ENCODE peak calls at places on chromosomes 4 and X, in four cellular contexts. One of them, this sample, is unnamed.

GRCh38 chrX:109774706-109775105 is 41.6 kb upstream of the ACSL4 start:
- DNase-seq in AG04450: peak; percentile 20
- DNase-seq in left ventricle myocardium inferior: no peak
- DNase-seq in IMR-90: peak; percentile 77
- DNase-seq in this sample: peak; percentile 31

GRCh38 chr4:135694066-135694465 is 1492.5 kb upstream of the PABPC4L start:
- DNase-seq in AG04450: no peak
- DNase-seq in left ventricle myocardium inferior: no peak
- DNase-seq in IMR-90: no peak
- DNase-seq in this sample: no peak

GRCh38 chr4:94545296-94545695 is 93.6 kb downstream of the PDLIM5 start:
- DNase-seq in AG04450: no peak
- DNase-seq in left ventricle myocardium inferior: no peak
- DNase-seq in IMR-90: peak; percentile 63
- DNase-seq in this sample: no peak

GRCh38 chr4:48683784-48684666 is 96.1 kb downstream of the FRYL start:
- DNase-seq in AG04450: no peak
- DNase-seq in left ventricle myocardium inferior: no peak
- DNase-seq in IMR-90: no peak
- DNase-seq in this sample: no peak

GRCh38 chr4:76611164-76611563 is 176.1 kb downstream of the SHROOM3 start:
- DNase-seq in AG04450: no peak
- DNase-seq in left ventricle myocardium inferior: no peak
- DNase-seq in IMR-90: peak; percentile 67
- DNase-seq in this sample: no peak

GRCh38 chr4:18850763-18851331 is 829.3 kb upstream of the LCORL start:
- DNase-seq in AG04450: no peak
- DNase-seq in left ventricle myocardium inferior: no peak
- DNase-seq in IMR-90: no peak
- DNase-seq in this sample: no peak

GRCh38 chr4:180538384-180539052 is 1704.7 kb upstream of the TENM3 start:
- DNase-seq in AG04450: no peak
- DNase-seq in left ventricle myocardium inferior: no peak
- DNase-seq in IMR-90: no peak
- DNase-seq in this sample: no peak

GRCh38 chrX:17987783-17988182 is 126.7 kb upstream of the RAI2 start:
- DNase-seq in AG04450: no peak
- DNase-seq in left ventricle myocardium inferior: no peak
- DNase-seq in IMR-90: no peak
- DNase-seq in this sample: no peak

GRCh38 chrX:130170752-130171445 is 863 bp upstream of the RAB33A start:
- DNase-seq in AG04450: no peak
- DNase-seq in left ventricle myocardium inferior: peak; percentile 41
- DNase-seq in IMR-90: no peak
- DNase-seq in this sample: no peak

GRCh38 chr4:104394409-104394813 is 100.3 kb downstream of the CXXC4 start:
- DNase-seq in AG04450: no peak
- DNase-seq in left ventricle myocardium inferior: peak; percentile 11
- DNase-seq in IMR-90: no peak
- DNase-seq in this sample: no peak

GRCh38 chr4:54065282-54066087 is 1.1 kb upstream of the CHIC2 start:
- DNase-seq in AG04450: no peak
- DNase-seq in left ventricle myocardium inferior: no peak
- DNase-seq in IMR-90: no peak
- DNase-seq in this sample: no peak

GRCh38 chr4:182219400-182219799 is 23.8 kb upstream of the TENM3 start:
- DNase-seq in AG04450: no peak
- DNase-seq in left ventricle myocardium inferior: no peak
- DNase-seq in IMR-90: peak; percentile 64
- DNase-seq in this sample: no peak

GRCh38 chrX:147803948-147804347 is 107.8 kb upstream of the FMR1 start:
- DNase-seq in AG04450: no peak
- DNase-seq in left ventricle myocardium inferior: no peak
- DNase-seq in IMR-90: no peak
- DNase-seq in this sample: no peak

GRCh38 chrX:103845165-103845653 is 13.2 kb upstream of the RAB9B start:
- DNase-seq in AG04450: peak; percentile 38
- DNase-seq in left ventricle myocardium inferior: peak; percentile 31
- DNase-seq in IMR-90: peak; percentile 78
- DNase-seq in this sample: peak; percentile 56

GRCh38 chr4:109164011-109164410 is 138.4 kb downstream of the COL25A1 start:
- DNase-seq in AG04450: no peak
- DNase-seq in left ventricle myocardium inferior: no peak
- DNase-seq in IMR-90: peak; percentile 5
- DNase-seq in this sample: no peak

GRCh38 chrX:131227608-131228007 is 61.5 kb downstream of the IGSF1 start:
- DNase-seq in AG04450: no peak
- DNase-seq in left ventricle myocardium inferior: no peak
- DNase-seq in IMR-90: no peak
- DNase-seq in this sample: no peak

GRCh38 chr4:118738090-118738489 is 52.9 kb downstream of the METTL14 start:
- DNase-seq in AG04450: no peak
- DNase-seq in left ventricle myocardium inferior: no peak
- DNase-seq in IMR-90: no peak
- DNase-seq in this sample: no peak

GRCh38 chr4:151745727-151746231 is 15.0 kb downstream of the GATB start:
- DNase-seq in AG04450: no peak
- DNase-seq in left ventricle myocardium inferior: no peak
- DNase-seq in IMR-90: peak; percentile 45
- DNase-seq in this sample: peak; percentile 39

GRCh38 chrX:82458207-82458754 is 1049.8 kb upstream of the POU3F4 start:
- DNase-seq in AG04450: no peak
- DNase-seq in left ventricle myocardium inferior: no peak
- DNase-seq in IMR-90: no peak
- DNase-seq in this sample: no peak

GRCh38 chr4:40937140-40937725 is 187.5 kb downstream of the NSUN7 start:
- DNase-seq in AG04450: no peak
- DNase-seq in left ventricle myocardium inferior: no peak
- DNase-seq in IMR-90: no peak
- DNase-seq in this sample: no peak

GRCh38 chr4:104983615-104984179 is 163.0 kb upstream of the TET2 start:
- DNase-seq in AG04450: no peak
- DNase-seq in left ventricle myocardium inferior: no peak
- DNase-seq in IMR-90: no peak
- DNase-seq in this sample: no peak

GRCh38 chrX:33086886-33087285 is 124.5 kb downstream of the DMD start:
- DNase-seq in AG04450: no peak
- DNase-seq in left ventricle myocardium inferior: no peak
- DNase-seq in IMR-90: no peak
- DNase-seq in this sample: no peak

GRCh38 chr4:56874166-56874565 is 33.5 kb upstream of the REST start:
- DNase-seq in AG04450: no peak
- DNase-seq in left ventricle myocardium inferior: no peak
- DNase-seq in IMR-90: no peak
- DNase-seq in this sample: no peak

GRCh38 chrX:154541896-154542722 is 4.5 kb downstream of the G6PD start:
- DNase-seq in AG04450: peak; percentile 87
- DNase-seq in left ventricle myocardium inferior: peak; percentile 73
- DNase-seq in IMR-90: peak; percentile 94
- DNase-seq in this sample: peak; percentile 70

GRCh38 chr4:106583567-106583966 is 215.0 kb upstream of the GIMD1 start:
- DNase-seq in AG04450: peak; percentile 63
- DNase-seq in left ventricle myocardium inferior: no peak
- DNase-seq in IMR-90: peak; percentile 94
- DNase-seq in this sample: peak; percentile 97

GRCh38 chrX:149470960-149471359 is 34.1 kb downstream of the IDS start:
- DNase-seq in AG04450: no peak
- DNase-seq in left ventricle myocardium inferior: peak; percentile 75
- DNase-seq in IMR-90: peak; percentile 44
- DNase-seq in this sample: no peak

GRCh38 chr4:187179086-187180070 is 455.7 kb upstream of the FAT1 start:
- DNase-seq in AG04450: no peak
- DNase-seq in left ventricle myocardium inferior: no peak
- DNase-seq in IMR-90: peak; percentile 6
- DNase-seq in this sample: no peak

GRCh38 chr4:1237981-1238675 is 10.8 kb downstream of the CTBP1 start:
- DNase-seq in AG04450: no peak
- DNase-seq in left ventricle myocardium inferior: peak; percentile 13
- DNase-seq in IMR-90: no peak
- DNase-seq in this sample: no peak

GRCh38 chr4:182206916-182207315 is 36.3 kb upstream of the TENM3 start:
- DNase-seq in AG04450: no peak
- DNase-seq in left ventricle myocardium inferior: no peak
- DNase-seq in IMR-90: no peak
- DNase-seq in this sample: no peak

GRCh38 chr4:57103051-57103450 is 7.1 kb downstream of the IGFBP7 start:
- DNase-seq in AG04450: no peak
- DNase-seq in left ventricle myocardium inferior: peak; percentile 53
- DNase-seq in IMR-90: peak; percentile 35
- DNase-seq in this sample: no peak

GRCh38 chr4:17111959-17112659 is 213.7 kb upstream of the LDB2 start:
- DNase-seq in AG04450: no peak
- DNase-seq in left ventricle myocardium inferior: no peak
- DNase-seq in IMR-90: no peak
- DNase-seq in this sample: no peak

GRCh38 chrX:153889123-153889522 is 3.1 kb upstream of the L1CAM start:
- DNase-seq in AG04450: no peak
- DNase-seq in left ventricle myocardium inferior: no peak
- DNase-seq in IMR-90: no peak
- DNase-seq in this sample: no peak

GRCh38 chr4:81452452-81453011 is 19.2 kb downstream of the RASGEF1B start:
- DNase-seq in AG04450: no peak
- DNase-seq in left ventricle myocardium inferior: no peak
- DNase-seq in IMR-90: peak; percentile 40
- DNase-seq in this sample: no peak

GRCh38 chrX:72202792-72203401 is 21.3 kb downstream of the PIN4 start:
- DNase-seq in AG04450: no peak
- DNase-seq in left ventricle myocardium inferior: no peak
- DNase-seq in IMR-90: no peak
- DNase-seq in this sample: no peak

GRCh38 chr4:22901631-22902030 is 208.9 kb downstream of the GBA3 start:
- DNase-seq in AG04450: no peak
- DNase-seq in left ventricle myocardium inferior: no peak
- DNase-seq in IMR-90: no peak
- DNase-seq in this sample: no peak

GRCh38 chr4:88705805-88706518 is 8.3 kb upstream of the NAP1L5 start:
- DNase-seq in AG04450: no peak
- DNase-seq in left ventricle myocardium inferior: no peak
- DNase-seq in IMR-90: peak; percentile 57
- DNase-seq in this sample: no peak

GRCh38 chr4:185987976-185988627 is 80.9 kb upstream of the TLR3 start:
- DNase-seq in AG04450: no peak
- DNase-seq in left ventricle myocardium inferior: no peak
- DNase-seq in IMR-90: no peak
- DNase-seq in this sample: no peak

GRCh38 chrX:12871181-12871580 is 4.3 kb downstream of the TLR7 start:
- DNase-seq in AG04450: no peak
- DNase-seq in left ventricle myocardium inferior: no peak
- DNase-seq in IMR-90: no peak
- DNase-seq in this sample: no peak
- H3K27me3 ChIP-seq in AG04450: no peaks in the 10 kb centered on the region
- H3K27me3 ChIP-seq in left ventricle myocardium inferior: no peaks in the 10 kb centered on the region
- H3K27me3 ChIP-seq in IMR-90: no peaks in the 10 kb centered on the region
- H3K27me3 ChIP-seq in this sample: no peaks in the 10 kb centered on the region

GRCh38 chrX:101359966-101360365 is 11.4 kb upstream of the TIMM8A start:
- DNase-seq in AG04450: no peak
- DNase-seq in left ventricle myocardium inferior: no peak
- DNase-seq in IMR-90: peak; percentile 52
- DNase-seq in this sample: no peak

GRCh38 chrX:101362116-101362515 is 13.6 kb upstream of the TIMM8A start:
- DNase-seq in AG04450: no peak
- DNase-seq in left ventricle myocardium inferior: no peak
- DNase-seq in IMR-90: no peak
- DNase-seq in this sample: no peak

GRCh38 chrX:101362757-101363156 is 14.2 kb upstream of the TIMM8A start:
- DNase-seq in AG04450: no peak
- DNase-seq in left ventricle myocardium inferior: no peak
- DNase-seq in IMR-90: no peak
- DNase-seq in this sample: no peak

GRCh38 chrX:101357166-101357795 is 8.7 kb upstream of the TIMM8A start:
- DNase-seq in AG04450: no peak
- DNase-seq in left ventricle myocardium inferior: no peak
- DNase-seq in IMR-90: peak; percentile 12
- DNase-seq in this sample: no peak
- TF ChIP-seq CTCF in AG04450: peak; percentile 41
- TF ChIP-seq CTCF in left ventricle myocardium inferior: no peak
- TF ChIP-seq CTCF in IMR-90: peak; percentile 29
- TF ChIP-seq CTCF in this sample: peak; percentile 28

GRCh38 chr4:85152490-85152889 is 186.0 kb upstream of the WDFY3 start:
- DNase-seq in AG04450: no peak
- DNase-seq in left ventricle myocardium inferior: no peak
- DNase-seq in IMR-90: no peak
- DNase-seq in this sample: no peak
- H3K4me3 ChIP-seq in AG04450: no peak overlapping the region
- H3K4me3 ChIP-seq in left ventricle myocardium inferior: no peak overlapping the region
- H3K4me3 ChIP-seq in IMR-90: no peak overlapping the region
- H3K4me3 ChIP-seq in this sample: no peak overlapping the region

DNA sequence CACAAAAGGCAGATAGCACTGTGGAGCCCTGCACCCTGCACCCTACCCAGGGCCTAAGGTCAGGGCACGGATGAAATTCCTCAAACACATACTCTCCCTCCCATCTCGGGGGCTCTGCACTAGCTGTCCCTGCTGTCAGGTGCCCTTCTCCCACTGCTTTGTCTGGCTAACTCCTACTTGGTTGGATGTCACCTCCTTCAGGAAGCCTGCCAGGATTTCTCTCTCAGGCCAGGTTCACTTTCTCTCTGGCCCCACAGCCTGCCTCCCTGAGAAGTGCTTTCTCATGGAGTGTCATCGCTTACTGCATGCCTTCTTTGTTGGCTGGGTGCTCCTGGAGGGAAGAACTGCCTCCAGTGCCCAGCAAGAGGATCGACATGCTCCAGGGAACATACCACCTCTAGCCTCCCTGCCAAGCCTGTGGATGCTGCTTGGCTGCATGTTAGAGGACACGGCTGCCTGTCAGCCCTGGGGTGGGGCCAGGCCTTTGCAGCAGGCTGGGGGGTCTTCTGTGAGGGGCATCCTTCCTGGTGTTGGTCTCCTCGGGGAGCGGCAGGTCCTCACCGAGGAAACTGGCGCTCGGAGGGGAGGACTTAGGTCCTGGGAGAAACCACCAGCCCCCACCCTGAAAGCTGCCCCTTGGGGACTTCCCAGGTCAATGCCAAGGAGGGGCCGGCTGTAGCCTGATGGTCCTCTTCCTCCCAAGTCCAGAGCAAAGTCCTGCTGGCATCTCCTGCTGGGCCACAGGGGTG is 15.0 kb downstream of the ABLIM2 start:
- DNase-seq in AG04450: no peak
- DNase-seq in left ventricle myocardium inferior: no peak
- DNase-seq in IMR-90: no peak
- DNase-seq in this sample: no peak
- H3K27me3 ChIP-seq in AG04450: peaks cover 55% of the 10 kb centered on the region
- H3K27me3 ChIP-seq in left ventricle myocardium inferior: no peaks in the 10 kb centered on the region
- H3K27me3 ChIP-seq in IMR-90: peaks cover 71% of the 10 kb centered on the region
- H3K27me3 ChIP-seq in this sample: peaks cover 34% of the 10 kb centered on the region

This sample was measured in BJ.